ENCODE peak calls at places on chromosome 6, in seven cellular contexts. U is glutamatergic neuron; F is COR-L47; Z is naive thymus-derived CD8-positive, alpha-beta T cell; N is Ammon's horn; X is RPMI8226; A is IMR-90. G is an unnamed sample.

GRCh38 chr6:37758234-37758633 is 60.6 kb upstream of the MDGA1 start:
- DNase-seq in U (no peak), X (no peak), F (no peak), Z (no peak), N (no peak), A (no peak), G (no peak)

GRCh38 chr6:42190784-42191183 is 4.0 kb downstream of the GUCA1B start:
- DNase-seq in X (no peak), Z (no peak), U (no peak), N (no peak), A (peak), F (no peak), G (peak)

GRCh38 chr6:89289710-89290109 is 25.4 kb downstream of the GABRR2 start:
- DNase-seq in U (no peak), Z (no peak), N (no peak), A (no peak), X (no peak), F (no peak), G (no peak)

GRCh38 chr6:12174878-12175277 is 115.3 kb upstream of the EDN1 start:
- DNase-seq in U (no peak), N (no peak), Z (no peak), A (peak), F (no peak), X (no peak), G (no peak)

GRCh38 chr6:42387336-42387735 is 64.4 kb downstream of the TRERF1 start:
- DNase-seq in F (no peak), N (peak), Z (peak), A (no peak), X (no peak), U (no peak), G (peak)

GRCh38 chr6:167689751-167690150 is 137.0 kb upstream of the AFDN start:
- DNase-seq in Z (no peak), X (no peak), N (no peak), F (no peak), U (no peak), A (no peak), G (no peak)

GRCh38 chr6:7919871-7920270 is 9.3 kb upstream of the TXNDC5 start:
- DNase-seq in N (no peak), A (no peak), U (no peak), F (no peak), X (peak), Z (no peak), G (no peak)

GRCh38 chr6:3963404-3963803 is 114.2 kb downstream of the FAM50B start:
- DNase-seq in F (no peak), U (no peak), X (no peak), A (no peak), Z (no peak), N (no peak), G (no peak)

GRCh38 chr6:64074981-64075380 is 439.4 kb downstream of the PHF3 start:
- DNase-seq in X (no peak), N (no peak), U (no peak), A (peak), Z (no peak), F (no peak), G (no peak)

GRCh38 chr6:108689279-108690161 is 128.8 kb downstream of the FOXO3 start:
- DNase-seq in F (no peak), X (peak), N (peak), U (no peak), Z (no peak), A (peak), G (peak)

GRCh38 chr6:97186416-97186999 is 96.5 kb downstream of the MMS22L start:
- DNase-seq in U (peak), Z (peak), N (peak), X (peak), A (peak), F (peak), G (peak)

GRCh38 chr6:147806697-147807096 is 298.2 kb downstream of the SAMD5 start:
- DNase-seq in U (no peak), X (no peak), N (no peak), F (no peak), Z (no peak), A (no peak), G (no peak)

GRCh38 chr6:141990840-141991239 is 141.9 kb upstream of the GJE1 start:
- DNase-seq in A (no peak), Z (no peak), N (no peak), X (no peak), F (no peak), U (no peak), G (no peak)

GRCh38 chr6:105642708-105643107 is 239.8 kb upstream of the PREP start:
- DNase-seq in U (no peak), F (no peak), A (peak), Z (no peak), X (no peak), N (no peak), G (no peak)

GRCh38 chr6:35086282-35086632 is 54.9 kb downstream of the TCP11 start:
- DNase-seq in A (no peak), Z (no peak), N (no peak), X (no peak), F (no peak), U (no peak), G (peak)

GRCh38 chr6:40611912-40612311 is 24.7 kb upstream of the LRFN2 start:
- DNase-seq in U (no peak), N (peak), Z (no peak), F (no peak), X (no peak), A (no peak), G (no peak)